ENCODE peak calls at places on chromosomes 7 and 10, in four cellular contexts. B, M, U and R are unnamed samples.

GRCh38 chr10:43119416-43120115 is 18.7 kb upstream of the CSGALNACT2 start:
- DNase-seq in B (no peak), M (no peak), U (no peak), R (peak; percentile 51)

GRCh38 chr10:67075381-67076001 is 149.7 kb downstream of the LRRTM3 start:
- DNase-seq in B (no peak), M (no peak), U (no peak), R (no peak)

GRCh38 chr7:36686499-36686898 is 37.8 kb downstream of the AOAH start:
- DNase-seq in B (peak; percentile 33), M (peak; percentile 45), U (no peak), R (no peak)

GRCh38 chr10:25974897-25975459 is 40.9 kb downstream of the MYO3A start:
- DNase-seq in B (no peak), M (no peak), U (no peak), R (no peak)

GRCh38 chr7:19392246-19392645 is 247.0 kb upstream of the FERD3L start:
- DNase-seq in B (no peak), M (no peak), U (no peak), R (no peak)

GRCh38 chr7:44912775-44913347 is 27.5 kb upstream of the PURB start:
- DNase-seq in B (no peak), M (no peak), U (peak; percentile 48), R (no peak)

GRCh38 chr10:118914626-118915025 is 114.9 kb upstream of the NANOS1 start:
- DNase-seq in B (no peak), M (no peak), U (no peak), R (no peak)

GRCh38 chr7:135186841-135187253 is 16.3 kb upstream of the CYREN start:
- DNase-seq in B (no peak), M (no peak), U (no peak), R (no peak)

GRCh38 chr10:113857210-113857609 is 2.7 kb downstream of the NHLRC2 start:
- DNase-seq in B (no peak), M (no peak), U (no peak), R (no peak)

GRCh38 chr7:96739609-96740008 is 30.0 kb upstream of the SEM1 start:
- DNase-seq in B (no peak), M (no peak), U (no peak), R (no peak)

GRCh38 chr7:27143022-27143949 is at the start of gene HOXA5:
- DNase-seq in B (no peak), M (peak; percentile 35), U (peak; percentile 80), R (peak; percentile 84)

GRCh38 chr10:68697106-68697505 is 23.9 kb upstream of the CCAR1 start:
- DNase-seq in B (no peak), M (no peak), U (no peak), R (no peak)

GRCh38 chr10:110967009-110967630 is 47.7 kb downstream of the SHOC2 start:
- DNase-seq in B (no peak), M (no peak), U (no peak), R (no peak)

GRCh38 chr10:130021373-130021950 is 57.4 kb upstream of the EBF3 start:
- DNase-seq in B (no peak), M (no peak), U (no peak), R (peak; percentile 50)

GRCh38 chr10:91190388-91190870 is 30.0 kb upstream of the PCGF5 start:
- DNase-seq in B (no peak), M (no peak), U (no peak), R (no peak)

GRCh38 chr7:18693401-18693800 is 197.9 kb downstream of the HDAC9 start:
- DNase-seq in B (no peak), M (no peak), U (peak; percentile 21), R (peak; percentile 19)

GRCh38 chr10:24893127-24893526 is 59.3 kb downstream of the PRTFDC1 start:
- DNase-seq in B (no peak), M (no peak), U (no peak), R (no peak)

GRCh38 chr10:11521860-11522259 is 89.6 kb downstream of the USP6NL start:
- DNase-seq in B (no peak), M (no peak), U (no peak), R (no peak)

GRCh38 chr10:77939561-77940001 is 13.0 kb upstream of the DLG5 start:
- DNase-seq in B (no peak), M (no peak), U (peak; percentile 67), R (peak; percentile 44)

GRCh38 chr10:70323143-70323696 is 39.4 kb upstream of the NPFFR1 start:
- DNase-seq in B (no peak), M (peak; percentile 49), U (peak; percentile 10), R (no peak)

GRCh38 chr10:130744631-130745030 is 566.9 kb downstream of the TCERG1L start:
- DNase-seq in B (no peak), M (no peak), U (no peak), R (no peak)

GRCh38 chr10:34045571-34046190 is 711.2 kb upstream of the NRP1 start:
- DNase-seq in B (no peak), M (no peak), U (no peak), R (no peak)